ENCODE peak calls at places on chromosome 20, in six cellular contexts. One of them, this sample, is unnamed.

GRCh38 chr20:32441638-32442037 is 83.5 kb downstream of the ASXL1 start:
- DNase-seq in SJSA1: no peak
- DNase-seq in WERI-Rb-1: no peak
- DNase-seq in heart left ventricle: no peak
- DNase-seq in A549: no peak
- DNase-seq in thoracic aorta: no peak
- DNase-seq in this sample: no peak

GRCh38 chr20:1855113-1855512 is 40.1 kb upstream of the SIRPA start:
- DNase-seq in SJSA1: no peak
- DNase-seq in WERI-Rb-1: no peak
- DNase-seq in heart left ventricle: no peak
- DNase-seq in thoracic aorta: no peak
- DNase-seq in A549: no peak
- DNase-seq in this sample: no peak

GRCh38 chr20:57476641-57477461 is 48.1 kb downstream of the CTCFL start:
- DNase-seq in A549: no peak
- DNase-seq in heart left ventricle: no peak
- DNase-seq in WERI-Rb-1: no peak
- DNase-seq in thoracic aorta: no peak
- DNase-seq in SJSA1: no peak
- DNase-seq in this sample: peak; percentile 53

GRCh38 chr20:364905-365794 is 15.4 kb upstream of the TRIB3 start:
- DNase-seq in SJSA1: no peak
- DNase-seq in heart left ventricle: no peak
- DNase-seq in thoracic aorta: no peak
- DNase-seq in WERI-Rb-1: no peak
- DNase-seq in A549: peak; percentile 87
- DNase-seq in this sample: no peak

GRCh38 chr20:54272901-54273488 is 65.1 kb downstream of the PFDN4 start:
- DNase-seq in heart left ventricle: no peak
- DNase-seq in SJSA1: no peak
- DNase-seq in A549: no peak
- DNase-seq in WERI-Rb-1: no peak
- DNase-seq in thoracic aorta: no peak
- DNase-seq in this sample: no peak

GRCh38 chr20:38747495-38748096 is 664 bp upstream of the ACTR5 start:
- DNase-seq in heart left ventricle: no peak
- DNase-seq in SJSA1: no peak
- DNase-seq in A549: no peak
- DNase-seq in WERI-Rb-1: peak; percentile 16
- DNase-seq in thoracic aorta: no peak
- DNase-seq in this sample: no peak

GRCh38 chr20:23246682-23247664 is 103.6 kb upstream of the NXT1 start:
- DNase-seq in thoracic aorta: no peak
- DNase-seq in SJSA1: no peak
- DNase-seq in A549: no peak
- DNase-seq in WERI-Rb-1: no peak
- DNase-seq in heart left ventricle: peak; percentile 62
- DNase-seq in this sample: peak; percentile 78

GRCh38 chr20:22312744-22313346 is 271.5 kb downstream of the FOXA2 start:
- DNase-seq in A549: peak; percentile 63
- DNase-seq in SJSA1: peak; percentile 35
- DNase-seq in heart left ventricle: no peak
- DNase-seq in thoracic aorta: no peak
- DNase-seq in WERI-Rb-1: no peak
- DNase-seq in this sample: no peak

GRCh38 chr20:61595216-61595615 is 343.2 kb downstream of the CDH4 start:
- DNase-seq in thoracic aorta: no peak
- DNase-seq in A549: no peak
- DNase-seq in SJSA1: no peak
- DNase-seq in WERI-Rb-1: no peak
- DNase-seq in heart left ventricle: no peak
- DNase-seq in this sample: no peak
- H3K9me3 ChIP-seq in thoracic aorta: peaks cover 18% of the 10 kb centered on the region
- H3K9me3 ChIP-seq in A549: peaks cover 38% of the 10 kb centered on the region
- H3K9me3 ChIP-seq in SJSA1: peaks cover 4% of the 10 kb centered on the region
- H3K9me3 ChIP-seq in WERI-Rb-1: peaks cover 12% of the 10 kb centered on the region
- H3K9me3 ChIP-seq in heart left ventricle: peaks cover 36% of the 10 kb centered on the region
- H3K9me3 ChIP-seq in this sample: peaks cover 3% of the 10 kb centered on the region

DNA sequence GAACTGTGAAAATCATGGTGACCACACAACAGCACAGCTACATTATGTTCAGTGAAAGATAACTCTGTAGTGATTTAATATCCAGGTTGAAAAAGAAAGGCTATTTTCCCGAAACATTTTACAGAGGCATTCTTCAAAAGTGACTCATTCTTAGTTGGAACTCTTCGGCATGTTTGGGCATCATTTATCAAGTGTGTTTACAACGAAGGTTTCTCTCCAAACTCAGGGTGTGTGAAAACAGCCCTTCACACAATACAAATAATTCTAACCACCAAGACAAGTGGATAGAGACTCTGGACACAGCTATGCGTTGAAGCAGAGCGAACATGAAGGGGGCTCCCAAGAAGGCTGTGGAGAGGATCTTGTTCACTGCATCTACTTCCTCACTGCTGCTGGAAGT is 57.6 kb downstream of the CBLN4 start:
- DNase-seq in heart left ventricle: no peak
- DNase-seq in SJSA1: no peak
- DNase-seq in thoracic aorta: no peak
- DNase-seq in A549: no peak
- DNase-seq in WERI-Rb-1: no peak
- DNase-seq in this sample: no peak
- H3K9me3 ChIP-seq in heart left ventricle: peaks cover 6% of the 10 kb centered on the region
- H3K9me3 ChIP-seq in SJSA1: peaks cover 18% of the 10 kb centered on the region
- H3K9me3 ChIP-seq in thoracic aorta: no peaks in the 10 kb centered on the region
- H3K9me3 ChIP-seq in A549: no peaks in the 10 kb centered on the region
- H3K9me3 ChIP-seq in WERI-Rb-1: peaks cover 2% of the 10 kb centered on the region
- H3K9me3 ChIP-seq in this sample: no peaks in the 10 kb centered on the region

GRCh38 chr20:46501961-46502360 is 11.4 kb downstream of the ZNF334 start:
- DNase-seq in heart left ventricle: no peak
- DNase-seq in thoracic aorta: no peak
- DNase-seq in A549: no peak
- DNase-seq in WERI-Rb-1: no peak
- DNase-seq in SJSA1: no peak
- DNase-seq in this sample: no peak

GRCh38 chr20:46505501-46505900 is 7.9 kb downstream of the ZNF334 start:
- DNase-seq in A549: no peak
- DNase-seq in heart left ventricle: no peak
- DNase-seq in SJSA1: no peak
- DNase-seq in thoracic aorta: no peak
- DNase-seq in WERI-Rb-1: no peak
- DNase-seq in this sample: no peak

DNA sequence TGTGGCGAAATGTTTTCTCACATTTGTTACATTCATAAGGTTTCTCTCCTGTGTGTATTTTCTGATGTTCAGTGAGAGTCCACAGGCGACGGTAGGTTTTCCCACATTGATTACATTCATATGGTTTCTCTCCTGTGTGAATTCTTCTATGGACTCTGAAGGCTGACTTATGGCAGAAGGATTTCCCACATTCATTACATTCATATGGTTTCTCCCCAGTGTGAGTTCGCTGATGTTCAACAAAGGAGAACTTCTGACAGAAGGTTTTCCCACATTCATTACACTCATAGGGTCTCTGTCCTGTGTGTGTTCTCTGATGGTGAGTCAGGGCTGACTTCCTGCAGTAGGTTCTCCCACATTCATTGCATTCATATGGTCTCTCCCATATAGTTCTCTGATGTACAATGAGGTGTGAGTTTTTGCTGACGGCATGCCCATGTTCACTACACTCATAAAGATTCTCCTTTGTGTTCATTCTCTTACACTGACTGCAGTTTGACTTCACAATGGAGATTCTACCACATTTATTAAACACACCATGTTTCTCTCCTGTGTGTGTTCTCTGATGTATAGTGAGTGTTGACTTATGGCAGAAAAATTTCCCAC is 11.9 kb downstream of the ZNF334 start:
- DNase-seq in SJSA1: no peak
- DNase-seq in thoracic aorta: no peak
- DNase-seq in A549: no peak
- DNase-seq in WERI-Rb-1: no peak
- DNase-seq in heart left ventricle: no peak
- DNase-seq in this sample: no peak
- H3K9me3 ChIP-seq in SJSA1: peaks cover 13% of the 10 kb centered on the region
- H3K9me3 ChIP-seq in thoracic aorta: peaks cover 23% of the 10 kb centered on the region
- H3K9me3 ChIP-seq in A549: peaks cover 53% of the 10 kb centered on the region
- H3K9me3 ChIP-seq in WERI-Rb-1: peaks cover 30% of the 10 kb centered on the region
- H3K9me3 ChIP-seq in heart left ventricle: peaks cover 54% of the 10 kb centered on the region
- H3K9me3 ChIP-seq in this sample: peaks cover 26% of the 10 kb centered on the region

GRCh38 chr20:56234110-56234509 is 14.4 kb upstream of the MC3R start:
- DNase-seq in A549: no peak
- DNase-seq in SJSA1: no peak
- DNase-seq in WERI-Rb-1: no peak
- DNase-seq in thoracic aorta: no peak
- DNase-seq in heart left ventricle: no peak
- DNase-seq in this sample: no peak
- H3K9me3 ChIP-seq in A549: peaks cover 6% of the 10 kb centered on the region
- H3K9me3 ChIP-seq in SJSA1: no peaks in the 10 kb centered on the region
- H3K9me3 ChIP-seq in WERI-Rb-1: peaks cover 5% of the 10 kb centered on the region
- H3K9me3 ChIP-seq in thoracic aorta: peaks cover 3% of the 10 kb centered on the region
- H3K9me3 ChIP-seq in heart left ventricle: peaks cover 20% of the 10 kb centered on the region
- H3K9me3 ChIP-seq in this sample: peaks cover 6% of the 10 kb centered on the region

GRCh38 chr20:55937283-55937682 is 68.0 kb downstream of the CBLN4 start:
- DNase-seq in SJSA1: no peak
- DNase-seq in A549: no peak
- DNase-seq in heart left ventricle: no peak
- DNase-seq in WERI-Rb-1: no peak
- DNase-seq in thoracic aorta: no peak
- DNase-seq in this sample: no peak

GRCh38 chr20:55935448-55936221 is 69.7 kb downstream of the CBLN4 start:
- DNase-seq in SJSA1: no peak
- DNase-seq in A549: no peak
- DNase-seq in thoracic aorta: no peak
- DNase-seq in heart left ventricle: no peak
- DNase-seq in WERI-Rb-1: no peak
- DNase-seq in this sample: no peak
- H3K9me3 ChIP-seq in SJSA1: no peaks in the 10 kb centered on the region
- H3K9me3 ChIP-seq in A549: no peaks in the 10 kb centered on the region
- H3K9me3 ChIP-seq in thoracic aorta: no peaks in the 10 kb centered on the region
- H3K9me3 ChIP-seq in heart left ventricle: peaks cover 8% of the 10 kb centered on the region
- H3K9me3 ChIP-seq in WERI-Rb-1: no peaks in the 10 kb centered on the region
- H3K9me3 ChIP-seq in this sample: no peaks in the 10 kb centered on the region

DNA sequence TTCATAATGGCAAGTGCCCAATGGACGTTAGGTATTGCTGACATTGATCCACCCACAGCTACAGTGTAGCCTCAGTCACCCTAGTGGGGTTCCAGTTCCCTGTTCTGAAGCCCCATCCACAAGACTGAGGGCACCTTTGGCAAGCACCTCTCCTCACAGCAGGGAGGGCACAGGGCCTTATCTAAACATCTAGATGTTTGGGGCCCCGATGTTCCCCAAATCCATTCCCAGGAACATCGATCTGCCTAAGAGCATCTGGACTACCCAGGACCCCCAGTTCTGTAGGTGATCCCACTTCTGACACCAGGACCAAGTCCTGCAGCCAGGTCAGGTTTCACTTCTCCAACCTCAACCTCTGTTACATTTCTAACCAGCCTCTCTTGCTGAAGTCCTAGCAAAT is 10.6 kb downstream of the APCDD1L start:
- DNase-seq in thoracic aorta: no peak
- DNase-seq in WERI-Rb-1: no peak
- DNase-seq in heart left ventricle: no peak
- DNase-seq in SJSA1: no peak
- DNase-seq in A549: no peak
- DNase-seq in this sample: peak; percentile 28
- H3K9me3 ChIP-seq in thoracic aorta: no peaks in the 10 kb centered on the region
- H3K9me3 ChIP-seq in WERI-Rb-1: peaks cover 12% of the 10 kb centered on the region
- H3K9me3 ChIP-seq in heart left ventricle: peaks cover 52% of the 10 kb centered on the region
- H3K9me3 ChIP-seq in SJSA1: peaks cover 15% of the 10 kb centered on the region
- H3K9me3 ChIP-seq in A549: peaks cover 45% of the 10 kb centered on the region
- H3K9me3 ChIP-seq in this sample: peaks cover 16% of the 10 kb centered on the region

DNA sequence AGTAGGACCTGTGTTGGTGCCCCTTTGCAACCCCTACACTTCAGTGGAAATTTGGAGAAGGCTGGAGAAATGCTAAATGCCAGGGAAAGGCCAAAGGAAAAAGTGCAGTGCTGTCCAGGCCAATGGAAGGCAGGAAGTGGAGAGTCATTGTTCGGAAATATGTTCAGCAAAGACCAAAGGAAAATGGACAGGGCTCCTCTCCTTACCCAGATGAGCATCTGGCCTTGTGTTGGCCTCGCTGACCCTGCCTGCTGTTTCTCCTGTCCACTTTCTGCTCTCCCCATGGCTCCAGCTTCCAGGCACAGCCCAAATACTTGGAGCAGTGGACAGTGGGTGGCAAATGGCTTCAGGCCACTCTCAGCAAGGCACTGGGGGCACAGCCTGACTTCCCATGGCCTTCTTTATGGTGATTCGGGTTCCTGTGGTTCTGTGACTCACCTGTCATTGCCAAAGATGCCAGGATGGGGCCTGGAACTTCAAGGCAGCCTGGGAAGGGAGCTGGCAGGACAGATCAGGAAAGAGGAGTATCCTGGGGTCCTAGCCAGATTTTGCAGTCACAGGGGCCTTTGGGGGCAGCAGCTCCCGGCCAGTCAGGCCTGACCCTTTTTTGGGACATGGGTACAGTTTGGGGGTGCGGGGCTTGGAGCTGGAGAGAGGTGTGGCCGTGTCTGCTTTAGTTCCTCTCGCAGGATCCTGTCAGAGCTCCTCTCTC is 190.9 kb upstream of the SLC24A3 start:
- DNase-seq in heart left ventricle: no peak
- DNase-seq in WERI-Rb-1: no peak
- DNase-seq in A549: no peak
- DNase-seq in SJSA1: no peak
- DNase-seq in thoracic aorta: no peak
- DNase-seq in this sample: no peak
- H3K9me3 ChIP-seq in heart left ventricle: no peaks in the 10 kb centered on the region
- H3K9me3 ChIP-seq in WERI-Rb-1: no peaks in the 10 kb centered on the region
- H3K9me3 ChIP-seq in A549: no peaks in the 10 kb centered on the region
- H3K9me3 ChIP-seq in SJSA1: no peaks in the 10 kb centered on the region
- H3K9me3 ChIP-seq in thoracic aorta: no peaks in the 10 kb centered on the region
- H3K9me3 ChIP-seq in this sample: no peaks in the 10 kb centered on the region

GRCh38 chr20:56163806-56164205 is 84.7 kb upstream of the MC3R start:
- DNase-seq in SJSA1: no peak
- DNase-seq in A549: peak; percentile 54
- DNase-seq in WERI-Rb-1: peak; percentile 7
- DNase-seq in thoracic aorta: no peak
- DNase-seq in heart left ventricle: no peak
- DNase-seq in this sample: no peak
- H3K9me3 ChIP-seq in SJSA1: peaks cover 5% of the 10 kb centered on the region
- H3K9me3 ChIP-seq in A549: no peaks in the 10 kb centered on the region
- H3K9me3 ChIP-seq in WERI-Rb-1: no peaks in the 10 kb centered on the region
- H3K9me3 ChIP-seq in thoracic aorta: no peaks in the 10 kb centered on the region
- H3K9me3 ChIP-seq in heart left ventricle: no peaks in the 10 kb centered on the region
- H3K9me3 ChIP-seq in this sample: no peaks in the 10 kb centered on the region

DNA sequence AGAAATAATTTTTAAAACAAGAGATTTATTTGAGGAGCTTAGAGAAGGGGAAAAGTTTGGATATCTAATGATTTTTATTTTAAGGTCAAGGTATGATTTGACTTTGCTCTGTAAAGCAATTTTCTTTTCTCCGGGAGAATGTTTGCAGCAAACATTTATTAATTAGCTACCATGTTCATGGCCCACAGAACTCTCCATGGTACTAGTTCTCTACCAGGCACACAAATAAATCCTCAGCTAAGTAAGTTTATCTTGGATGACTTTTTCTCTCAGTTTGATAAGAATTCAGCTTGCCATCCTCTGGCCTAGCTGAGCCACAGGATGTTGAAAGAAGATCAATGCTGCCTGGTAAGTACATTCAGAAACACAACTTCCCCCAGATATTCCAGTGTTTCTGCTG is 94.3 kb downstream of the PHACTR3 start:
- DNase-seq in A549: no peak
- DNase-seq in SJSA1: no peak
- DNase-seq in thoracic aorta: no peak
- DNase-seq in heart left ventricle: no peak
- DNase-seq in WERI-Rb-1: no peak
- DNase-seq in this sample: no peak
- H3K9me3 ChIP-seq in A549: no peaks in the 10 kb centered on the region
- H3K9me3 ChIP-seq in SJSA1: no peaks in the 10 kb centered on the region
- H3K9me3 ChIP-seq in thoracic aorta: no peaks in the 10 kb centered on the region
- H3K9me3 ChIP-seq in heart left ventricle: no peaks in the 10 kb centered on the region
- H3K9me3 ChIP-seq in WERI-Rb-1: no peaks in the 10 kb centered on the region
- H3K9me3 ChIP-seq in this sample: no peaks in the 10 kb centered on the region